ENCODE peak calls at places on chromosomes 7 and 10, in nine cellular contexts. S is iPS DF 19.7, C is PC-9, X is dorsolateral prefrontal cortex, O is NCI-H1048, P is stomach, H is NAMALWA, E is kidney tubule cell, F is activated T-cell treated with anti-CD3 and anti-CD28 coated beads for 24 hours. I is an unnamed sample.

GRCh38 chr7:142002179-142002578 is 6.5 kb downstream of the MGAM start:
- DNase-seq in F (no peak), E (no peak), O (no peak), H (no peak), X (no peak), C (no peak), P (no peak), S (no peak), I (no peak)

GRCh38 chr7:156544919-156545715 is 95.5 kb upstream of the RNF32 start:
- DNase-seq in H (peak), F (no peak), E (no peak), O (no peak), X (no peak), C (no peak), S (no peak), P (no peak), I (no peak)

GRCh38 chr10:125159932-125160855 is at the start of gene CTBP2:
- DNase-seq in E (peak), X (no peak), O (no peak), F (no peak), P (peak), S (no peak), C (peak), H (peak), I (peak)

GRCh38 chr7:84042110-84042539 is 152.5 kb downstream of the SEMA3A start:
- DNase-seq in H (no peak), P (peak), X (no peak), F (no peak), C (peak), S (no peak), E (peak), O (no peak), I (no peak)

GRCh38 chr7:47720141-47720906 is 138.4 kb upstream of the TNS3 start:
- DNase-seq in F (no peak), O (no peak), H (peak), C (no peak), E (no peak), X (peak), P (peak), S (no peak), I (no peak)

GRCh38 chr7:43594020-43594419 is 11.1 kb downstream of the STK17A start:
- DNase-seq in E (no peak), C (no peak), O (no peak), H (no peak), S (no peak), P (no peak), F (no peak), X (no peak), I (no peak)

GRCh38 chr10:47047577-47048532 is 136.6 kb downstream of the PTPN20 start:
- DNase-seq in E (peak), H (peak), O (peak), S (no peak), P (peak), X (peak), F (peak), C (peak), I (peak)

GRCh38 chr7:96199421-96199820 is 122.5 kb downstream of the SLC25A13 start:
- DNase-seq in C (no peak), P (no peak), H (no peak), F (no peak), O (no peak), S (no peak), X (no peak), E (no peak), I (no peak)

GRCh38 chr7:6640246-6640721 is 3.2 kb downstream of the ZNF316 start:
- DNase-seq in F (peak), C (no peak), P (no peak), X (no peak), O (peak), S (peak), E (no peak), H (no peak), I (no peak)

GRCh38 chr10:108782411-108782810 is 1140.9 kb downstream of the XPNPEP1 start:
- DNase-seq in X (no peak), E (peak), S (no peak), H (no peak), F (no peak), C (no peak), P (no peak), O (no peak), I (no peak)

GRCh38 chr7:129008645-129009414 is 46.1 kb downstream of the TNPO3 start:
- DNase-seq in C (no peak), X (no peak), F (no peak), E (no peak), O (no peak), S (no peak), H (no peak), P (no peak), I (no peak)

GRCh38 chr10:48614481-48615383 is 9.9 kb upstream of the ARHGAP22 start:
- DNase-seq in O (no peak), S (no peak), P (no peak), F (no peak), X (no peak), H (peak), C (no peak), E (peak), I (no peak)

GRCh38 chr10:11798862-11799735 is 24.1 kb upstream of the PROSER2 start:
- DNase-seq in H (peak), S (no peak), O (no peak), F (no peak), C (no peak), P (no peak), E (peak), X (no peak), I (no peak)

GRCh38 chr10:89163265-89163995 is 43.7 kb downstream of the CH25H start:
- DNase-seq in C (no peak), P (peak), F (peak), E (no peak), H (peak), X (peak), S (no peak), O (no peak), I (peak)

GRCh38 chr10:86673827-86674581 is 5.7 kb downstream of the LDB3 start:
- DNase-seq in O (no peak), P (no peak), H (no peak), X (peak), F (no peak), S (no peak), C (peak), E (no peak), I (no peak)

GRCh38 chr10:46556515-46557318 is at the start of gene GPRIN2:
- DNase-seq in E (peak), P (peak), F (no peak), S (peak), O (no peak), H (no peak), X (peak), C (peak), I (no peak)

GRCh38 chr7:113394856-113395255 is 276.5 kb upstream of the SMIM30 start:
- DNase-seq in O (no peak), C (no peak), F (no peak), P (no peak), X (no peak), E (no peak), H (peak), S (peak), I (no peak)

GRCh38 chr10:116768786-116769185 is 26.4 kb upstream of the HSPA12A start:
- DNase-seq in H (no peak), X (no peak), P (no peak), O (no peak), C (no peak), E (peak), F (no peak), S (no peak), I (no peak)

GRCh38 chr10:5547684-5547933 is 22.8 kb downstream of the CALML3 start:
- DNase-seq in H (no peak), S (no peak), X (no peak), C (no peak), F (no peak), E (no peak), P (no peak), O (no peak), I (no peak)

GRCh38 chr10:46297406-46298204 is 10.8 kb downstream of the ANTXRL start:
- DNase-seq in X (no peak), H (no peak), E (no peak), C (no peak), O (no peak), F (no peak), S (no peak), P (peak), I (peak)

GRCh38 chr10:112375721-112376577 is 2.0 kb downstream of the ACSL5 start:
- DNase-seq in E (peak), P (peak), O (no peak), S (no peak), H (peak), F (no peak), C (peak), X (no peak), I (peak)

GRCh38 chr10:109978481-109978880 is 29.3 kb upstream of the ADD3 start:
- DNase-seq in X (no peak), O (no peak), P (peak), S (no peak), E (peak), C (peak), H (peak), F (peak), I (no peak)

GRCh38 chr10:6470894-6471618 is 109.0 kb downstream of the PRKCQ start:
- DNase-seq in H (no peak), P (no peak), X (no peak), E (no peak), O (no peak), S (no peak), C (no peak), F (no peak), I (no peak)

GRCh38 chr10:24503627-24504320 is 219.9 kb downstream of the ARHGAP21 start:
- DNase-seq in E (peak), O (no peak), H (peak), P (peak), F (peak), C (peak), S (no peak), X (no peak), I (no peak)

GRCh38 chr10:70494536-70494935 is 16.0 kb downstream of the PALD1 start:
- DNase-seq in S (no peak), F (no peak), H (no peak), C (no peak), O (no peak), P (no peak), X (no peak), E (no peak), I (no peak)

GRCh38 chr7:2403014-2403717 is at the start of gene CHST12:
- DNase-seq in H (peak), O (peak), P (peak), X (peak), E (peak), C (peak), F (peak), S (peak), I (peak)

GRCh38 chr10:88987243-88987726 is 3.3 kb upstream of the FAS start:
- DNase-seq in H (no peak), E (no peak), S (no peak), F (no peak), P (no peak), O (no peak), X (no peak), C (no peak), I (no peak)

GRCh38 chr10:80501913-80502521 is 35.7 kb upstream of the SH2D4B start:
- DNase-seq in C (peak), E (peak), O (no peak), P (peak), S (no peak), H (no peak), X (no peak), F (no peak), I (no peak)

GRCh38 chr10:105068497-105068896 is 427.4 kb downstream of the SORCS3 start:
- DNase-seq in S (no peak), F (no peak), E (peak), H (no peak), P (no peak), X (no peak), O (no peak), C (no peak), I (no peak)

GRCh38 chr7:21507627-21508343 is 35.1 kb upstream of the DNAH11 start:
- DNase-seq in O (no peak), C (peak), X (no peak), H (peak), F (peak), S (peak), P (peak), E (peak), I (peak)

GRCh38 chr10:89550509-89550908 is 15.1 kb upstream of the SLC16A12 start:
- DNase-seq in X (no peak), H (no peak), F (no peak), P (peak), E (no peak), O (no peak), C (no peak), S (no peak), I (no peak)

GRCh38 chr7:144834516-144835165 is 1.2 kb downstream of the TPK1 start:
- DNase-seq in E (peak), F (no peak), C (no peak), S (no peak), H (peak), O (no peak), P (no peak), X (no peak), I (no peak)